ENCODE peak calls at places on chromosomes 13 and 19, in five cellular contexts. Y is BE2C, W is brain microvascular endothelial cell, Q is NB4, U is cardiac muscle cell. T is an unnamed sample.

GRCh38 chr13:65965496-65965895 is 1264.6 kb downstream of the PCDH9 start:
- DNase-seq in W (peak), Y (no peak), Q (peak), U (no peak), T (peak)

GRCh38 chr13:41864658-41865057 is 96.3 kb downstream of the VWA8 start:
- DNase-seq in U (no peak), Q (peak), Y (no peak), W (no peak), T (no peak)

GRCh38 chr13:51371768-51372399 is 32.4 kb downstream of the SERPINE3 start:
- DNase-seq in Y (no peak), Q (no peak), W (no peak), U (no peak), T (no peak)

GRCh38 chr13:104357174-104357573 is 1291.0 kb upstream of the SLC10A2 start:
- DNase-seq in Y (no peak), U (no peak), Q (no peak), W (no peak), T (no peak)

GRCh38 chr19:2624537-2625091 is 77.9 kb downstream of the GNG7 start:
- DNase-seq in Y (peak), Q (peak), U (peak), W (no peak), T (no peak)

GRCh38 chr19:30631035-30631375 is 258.8 kb downstream of the ZNF536 start:
- DNase-seq in Q (no peak), U (no peak), W (no peak), Y (peak), T (no peak)

GRCh38 chr13:67048793-67049150 is 181.4 kb downstream of the PCDH9 start:
- DNase-seq in U (no peak), Y (no peak), W (peak), Q (no peak), T (peak)

GRCh38 chr13:63107163-63107935 is 1691.7 kb upstream of the PCDH20 start:
- DNase-seq in W (peak), Q (no peak), U (no peak), Y (no peak), T (peak)

GRCh38 chr19:16457195-16457953 is 14.4 kb downstream of the EPS15L1 start:
- DNase-seq in U (peak), Q (peak), Y (peak), W (no peak), T (peak)

GRCh38 chr19:532578-533484 is 1.3 kb downstream of the CDC34 start:
- DNase-seq in U (peak), Y (peak), W (peak), Q (peak), T (peak)

GRCh38 chr19:55070755-55071502 is 4.7 kb upstream of the EPS8L1 start:
- DNase-seq in Q (peak), U (no peak), W (peak), Y (no peak), T (peak)

GRCh38 chr19:5695649-5696195 is 5.6 kb downstream of the RPL36 start:
- DNase-seq in Y (peak), U (no peak), W (no peak), Q (no peak), T (no peak)

GRCh38 chr13:35165205-35165604 is 223.1 kb downstream of the NBEA start:
- DNase-seq in Y (no peak), Q (no peak), U (no peak), W (no peak), T (no peak)

GRCh38 chr19:46031781-46032596 is 8.8 kb downstream of the IGFL4 start:
- DNase-seq in U (peak), W (no peak), Y (no peak), Q (no peak), T (no peak)

GRCh38 chr19:44857837-44858236 is 11.7 kb downstream of the NECTIN2 start:
- DNase-seq in Q (no peak), W (no peak), U (no peak), Y (no peak), T (no peak)

GRCh38 chr13:37306778-37307544 is 201.5 kb upstream of the CSNK1A1L start:
- DNase-seq in Y (no peak), W (peak), Q (no peak), U (no peak), T (peak)

GRCh38 chr19:3565177-3565576 is 7.6 kb upstream of the HMG20B start:
- DNase-seq in W (peak), U (no peak), Q (no peak), Y (no peak), T (no peak)

GRCh38 chr19:4878491-4878968 is 11.1 kb upstream of the PLIN3 start:
- DNase-seq in W (no peak), Q (no peak), Y (no peak), U (no peak), T (no peak)

GRCh38 chr19:3296034-3296433 is 70.3 kb upstream of the NFIC start:
- DNase-seq in Y (no peak), Q (no peak), W (no peak), U (no peak), T (no peak)

GRCh38 chr19:50964266-50964665 is 5.1 kb downstream of the KLK6 start:
- DNase-seq in Q (no peak), Y (no peak), U (no peak), W (no peak), T (no peak)

GRCh38 chr13:100244431-100244830 is 155.5 kb downstream of the PCCA start:
- DNase-seq in Y (no peak), Q (no peak), U (no peak), W (no peak), T (peak)

GRCh38 chr19:38115264-38115802 is 108.7 kb downstream of the DPF1 start:
- DNase-seq in W (no peak), Y (no peak), Q (peak), U (no peak), T (no peak)

GRCh38 chr13:47798906-47799305 is 202.2 kb downstream of the SUCLA2 start:
- DNase-seq in Q (peak), U (peak), Y (no peak), W (peak), T (peak)

DNA sequence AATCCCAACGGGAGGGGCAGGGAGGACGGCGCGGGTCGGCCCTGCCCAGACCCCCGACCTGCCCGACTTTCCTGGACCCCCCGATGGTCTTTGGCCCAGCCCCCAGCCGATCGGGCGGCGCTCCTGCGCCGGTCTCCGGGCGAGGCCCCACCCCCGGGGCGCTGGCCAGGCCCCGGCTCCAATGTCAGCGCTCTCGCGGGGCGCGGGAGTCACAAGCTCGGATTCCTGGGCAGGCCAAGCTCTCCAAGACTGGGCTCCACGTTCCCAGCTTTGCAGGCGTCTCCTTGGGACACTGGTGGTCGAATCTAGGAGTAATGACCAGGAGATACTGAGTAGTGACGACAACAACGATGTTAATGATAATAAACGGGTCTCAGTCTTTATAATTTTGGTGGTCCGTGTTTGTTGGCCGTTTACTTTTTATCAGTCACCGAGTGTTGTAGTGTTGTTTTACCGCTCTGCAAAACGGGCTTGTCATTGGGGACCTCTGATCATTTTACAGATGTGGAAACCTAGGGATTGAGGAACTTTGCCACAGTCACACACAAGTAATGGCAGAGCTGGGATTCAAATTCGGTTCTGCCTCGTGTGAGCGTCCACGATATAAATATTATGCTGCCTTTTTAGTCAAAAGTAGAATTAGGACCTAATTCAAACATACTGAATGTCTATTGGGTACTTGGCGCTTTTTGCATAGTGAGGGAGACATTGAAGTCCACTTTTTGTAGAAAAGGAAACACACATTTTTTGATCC is 607 bp downstream of the RAD23A start:
- DNase-seq in Q (peak), U (peak), Y (peak), W (peak), T (peak)
- TF ChIP-seq CTCF in Q (no peak), U (no peak), Y (no peak), W (no peak), T (no peak)

DNA sequence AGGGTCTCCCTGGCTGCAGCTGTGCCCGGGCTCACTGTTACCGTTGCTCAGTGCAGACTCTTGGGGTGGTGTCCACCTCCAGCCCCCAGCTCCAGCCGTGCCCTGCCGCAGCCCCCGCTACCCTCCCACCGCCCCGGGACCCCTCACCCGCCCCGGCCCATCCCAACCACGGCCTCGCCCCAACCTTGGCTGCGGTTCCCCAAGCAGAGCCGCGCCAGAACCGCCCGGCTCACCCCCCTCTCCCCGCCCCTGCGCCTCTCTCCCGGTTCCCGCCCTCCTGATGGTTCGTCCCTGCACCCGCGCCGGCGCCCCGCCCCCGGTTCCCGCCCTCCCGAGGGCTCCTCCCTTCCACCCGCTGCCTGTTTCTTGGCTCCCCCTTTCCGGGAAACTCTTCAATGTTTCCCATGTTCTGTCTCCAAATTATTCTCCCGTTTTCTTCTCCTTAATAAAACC is 40.3 kb downstream of the ANKRD10 start:
- DNase-seq in Y (peak), U (peak), Q (peak), W (peak), T (peak)
- H3K4me3 ChIP-seq in Y (peak), U (peak), Q (peak), W (peak), T (peak)

DNA sequence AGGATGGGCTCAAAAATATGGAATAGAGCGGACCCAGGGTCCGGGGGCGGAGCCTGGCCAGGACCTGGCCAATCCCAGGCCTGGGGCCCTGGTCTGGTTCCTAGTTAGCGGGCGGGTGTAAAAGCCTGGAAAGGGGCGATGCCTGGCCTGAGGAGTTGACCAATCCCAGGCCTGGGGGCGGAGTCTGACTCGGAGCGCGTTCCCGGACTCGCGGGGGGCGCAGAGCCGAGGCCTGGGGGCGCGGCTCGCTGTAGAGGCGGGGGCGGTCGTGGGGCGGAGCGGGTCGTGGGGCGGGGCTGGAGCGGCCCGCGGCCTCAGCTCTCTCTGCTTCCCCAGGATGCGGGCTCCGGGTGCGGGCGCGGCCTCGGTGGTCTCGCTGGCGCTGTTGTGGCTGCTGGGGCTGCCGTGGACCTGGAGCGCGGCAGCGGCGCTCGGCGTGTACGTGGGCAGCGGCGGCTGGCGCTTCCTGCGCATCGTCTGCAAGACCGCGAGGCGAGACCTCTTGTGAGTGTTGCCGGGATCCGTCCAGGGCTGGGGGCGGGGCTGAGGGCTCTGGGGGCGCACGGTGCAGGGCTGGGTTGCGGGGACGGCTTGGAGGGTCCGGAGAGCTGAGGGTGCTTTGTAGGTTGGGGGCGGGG is at the start of gene SLC27A1:
- DNase-seq in Q (peak), W (peak), U (peak), Y (peak), T (peak)
- TF ChIP-seq CTCF in Q (no peak), W (no peak), U (no peak), Y (no peak), T (no peak)

GRCh38 chr13:61123533-61124269 is 291.9 kb downstream of the PCDH20 start:
- DNase-seq in Q (no peak), W (no peak), U (peak), Y (no peak), T (no peak)
- H3K4me3 ChIP-seq in Q (no peak), W (no peak), U (no peak), Y (no peak), T (no peak)

GRCh38 chr19:47415953-47416666 is 3.2 kb downstream of the MEIS3 start:
- DNase-seq in Y (no peak), W (no peak), U (no peak), Q (peak), T (no peak)

GRCh38 chr19:47413941-47414340 is 5.4 kb downstream of the MEIS3 start:
- DNase-seq in Q (no peak), W (no peak), U (no peak), Y (no peak), T (no peak)

GRCh38 chr19:47417107-47417745 is 2.1 kb downstream of the MEIS3 start:
- DNase-seq in W (no peak), Q (no peak), Y (no peak), U (no peak), T (no peak)

GRCh38 chr19:47416667-47417033 is 2.7 kb downstream of the MEIS3 start:
- DNase-seq in U (no peak), Y (no peak), W (no peak), Q (no peak), T (no peak)

DNA sequence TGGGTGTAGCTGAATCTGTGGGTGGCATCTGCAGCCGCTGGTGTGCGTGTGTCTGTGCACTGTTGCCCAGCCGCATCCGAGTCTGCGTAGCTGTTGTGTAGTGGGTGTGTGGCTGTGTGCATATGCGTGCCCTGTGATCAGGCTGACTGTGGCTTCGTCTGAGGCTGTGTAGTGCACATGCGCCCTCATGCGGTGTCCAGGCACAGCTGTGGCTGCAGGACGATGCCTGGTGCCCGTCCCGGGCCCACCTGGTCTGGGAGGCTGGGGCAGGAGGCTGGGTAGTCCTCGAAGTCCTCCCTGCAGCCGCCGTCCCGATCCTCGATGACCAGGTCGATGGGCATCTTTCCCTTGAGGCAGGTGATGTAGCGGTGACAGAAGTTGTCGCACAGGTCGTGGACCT is 4.9 kb downstream of the MEIS3 start:
- DNase-seq in W (no peak), Y (peak), Q (peak), U (peak), T (no peak)
- TF ChIP-seq CTCF in W (no peak), Y (peak), Q (peak), U (no peak), T (peak)

DNA sequence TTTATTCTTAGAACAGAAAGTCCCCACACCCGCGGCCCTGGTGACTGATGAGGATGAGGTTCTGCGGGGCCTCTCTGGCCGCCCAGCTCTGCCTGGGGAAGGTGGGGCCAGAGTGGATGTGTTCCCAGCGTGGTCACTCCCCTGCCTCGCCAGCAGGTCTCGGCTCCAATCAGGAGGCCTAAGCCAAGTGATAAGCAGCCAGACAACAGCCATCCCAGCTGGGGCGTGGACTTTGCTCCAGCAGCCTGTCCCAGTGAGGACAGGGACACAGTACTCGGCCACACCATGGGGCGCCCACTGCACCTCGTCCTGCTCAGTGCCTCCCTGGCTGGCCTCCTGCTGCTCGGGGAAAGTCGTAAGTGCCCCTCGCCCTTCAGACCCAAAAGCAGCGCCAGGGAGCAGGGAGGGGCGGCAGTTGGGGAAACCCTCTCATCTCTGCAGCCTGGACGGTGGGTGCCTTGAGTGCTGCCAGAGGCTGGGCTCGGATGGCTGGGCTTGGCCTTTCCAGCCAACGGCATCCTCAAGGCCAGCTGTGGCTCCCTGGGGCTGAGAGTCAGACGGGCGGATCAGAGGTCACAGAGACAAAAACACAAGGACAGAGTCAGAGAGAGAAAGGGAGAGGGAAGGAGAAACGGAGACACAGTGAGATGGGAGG is at the start of gene F10:
- DNase-seq in W (peak), U (peak), Q (no peak), Y (peak), T (peak)
- H3K4me3 ChIP-seq in W (peak), U (no peak), Q (no peak), Y (no peak), T (peak)

T was measured in fibroblast of the aortic adventitia.